ENCODE peak calls at places on chromosomes 4 and X, in seven cellular contexts. J is ovary, W is transverse colon, O is sigmoid colon, Z is H1, C is HepG2, L is upper lobe of left lung. Q is an unnamed sample.

GRCh38 chr4:173413043-173413442 is 14.1 kb upstream of the SCRG1 start:
- DNase-seq in O (no peak), L (no peak), C (no peak), W (peak), J (no peak), Z (no peak), Q (no peak)

GRCh38 chr4:40612831-40613230 is 16.8 kb downstream of the RBM47 start:
- DNase-seq in L (no peak), C (no peak), Z (no peak), W (no peak), O (no peak), J (no peak), Q (no peak)

GRCh38 chr4:138816883-138817282 is 198.7 kb upstream of the NOCT start:
- DNase-seq in C (no peak), J (no peak), O (no peak), Z (no peak), L (no peak), W (no peak), Q (no peak)

GRCh38 chr4:126812076-126812475 is 820.7 kb upstream of the INTU start:
- DNase-seq in L (no peak), W (no peak), Z (no peak), C (no peak), J (no peak), O (no peak), Q (no peak)

GRCh38 chrX:107482046-107482445 is 32.6 kb downstream of the FRMPD3 start:
- DNase-seq in C (no peak), W (no peak), L (no peak), O (no peak), J (no peak), Z (no peak), Q (no peak)

GRCh38 chrX:33726281-33727160 is 405.6 kb downstream of the FAM47A start:
- DNase-seq in J (no peak), W (no peak), Z (peak), C (no peak), O (peak), L (peak), Q (no peak)

GRCh38 chr4:53704329-53704728 is 113.0 kb upstream of the LNX1 start:
- DNase-seq in O (no peak), Z (no peak), W (no peak), C (no peak), L (no peak), J (no peak), Q (no peak)

GRCh38 chr4:75527482-75527881 is 13.2 kb downstream of the THAP6 start:
- DNase-seq in C (no peak), Z (no peak), W (no peak), J (no peak), O (no peak), L (no peak), Q (no peak)

GRCh38 chr4:25925486-25926201 is 11.6 kb downstream of the SMIM20 start:
- DNase-seq in C (peak), J (no peak), O (no peak), L (no peak), Z (peak), W (peak), Q (peak)

GRCh38 chr4:99462875-99463464 is 27.8 kb upstream of the ADH7 start:
- DNase-seq in O (peak), Z (no peak), W (peak), J (peak), L (no peak), C (peak), Q (peak)

GRCh38 chrX:37420756-37421155 is 71.6 kb downstream of the PRRG1 start:
- DNase-seq in Z (no peak), L (no peak), O (no peak), W (no peak), C (no peak), J (no peak), Q (no peak)

GRCh38 chrX:114797494-114797893 is 213.6 kb downstream of the HTR2C start:
- DNase-seq in C (no peak), L (no peak), J (no peak), W (no peak), O (no peak), Z (no peak), Q (no peak)

GRCh38 chrX:18983711-18984380 is at the start of gene PHKA2:
- DNase-seq in W (peak), O (peak), Z (peak), L (peak), C (peak), J (peak), Q (peak)

GRCh38 chrX:120014354-120015129 is 62.9 kb downstream of the RHOXF2B start:
- DNase-seq in L (no peak), C (no peak), W (no peak), Z (peak), O (no peak), J (no peak), Q (no peak)

GRCh38 chr4:20254517-20255250 is 3.0 kb downstream of the SLIT2 start:
- DNase-seq in W (no peak), L (peak), O (peak), J (peak), C (no peak), Z (no peak), Q (no peak)

GRCh38 chr4:162485486-162485885 is 321.7 kb upstream of the FSTL5 start:
- DNase-seq in L (no peak), O (no peak), W (no peak), J (no peak), Z (no peak), C (no peak), Q (no peak)

GRCh38 chr4:40264995-40265909 is 68.4 kb downstream of the RHOH start:
- DNase-seq in C (no peak), Z (no peak), O (no peak), W (peak), L (no peak), J (peak), Q (peak)

GRCh38 chr4:17511041-17511949 is 595 bp downstream of the QDPR start:
- DNase-seq in C (peak), L (no peak), J (peak), Z (peak), W (peak), O (peak), Q (peak)

GRCh38 chrX:153582896-153583295 is 16.0 kb downstream of the CCNQ start:
- DNase-seq in O (no peak), W (peak), L (no peak), J (no peak), C (peak), Z (no peak), Q (peak)

GRCh38 chrX:144801786-144802185 is 445.5 kb upstream of the SPANXN1 start:
- DNase-seq in C (no peak), L (no peak), O (no peak), W (no peak), Z (no peak), J (no peak), Q (no peak)

GRCh38 chr4:181823645-181824044 is 419.6 kb upstream of the TENM3 start:
- DNase-seq in C (no peak), J (no peak), W (no peak), L (no peak), O (no peak), Z (no peak), Q (no peak)

GRCh38 chr4:86653237-86653865 is 59.2 kb downstream of the PTPN13 start:
- DNase-seq in L (no peak), W (peak), J (no peak), O (no peak), Z (peak), C (peak), Q (no peak)

GRCh38 chr4:148444296-148445070 is 2.3 kb upstream of the NR3C2 start:
- DNase-seq in W (peak), C (no peak), Z (peak), L (peak), J (peak), O (peak), Q (peak)

GRCh38 chr4:142645478-142646108 is 200.5 kb downstream of the INPP4B start:
- DNase-seq in J (no peak), Z (no peak), W (no peak), L (no peak), O (no peak), C (no peak), Q (no peak)

GRCh38 chr4:154416183-154416543 is 75.4 kb downstream of the DCHS2 start:
- DNase-seq in W (peak), C (peak), L (peak), J (peak), O (peak), Z (peak), Q (no peak)

GRCh38 chr4:99624141-99624719 is 33.4 kb downstream of the C4orf54 start:
- DNase-seq in C (no peak), W (no peak), J (peak), L (no peak), O (peak), Z (no peak), Q (no peak)

GRCh38 chr4:82886145-82886942 is 4.6 kb downstream of the SEC31A start:
- DNase-seq in O (no peak), J (no peak), W (no peak), L (no peak), C (peak), Z (no peak), Q (no peak)

GRCh38 chrX:53547668-53548067 is 113.5 kb upstream of the HSD17B10 start:
- DNase-seq in J (no peak), Z (no peak), W (no peak), O (no peak), L (no peak), C (no peak), Q (no peak)

GRCh38 chr4:114509340-114509739 is 89.3 kb upstream of the UGT8 start:
- DNase-seq in J (no peak), C (peak), Z (no peak), O (no peak), L (no peak), W (no peak), Q (no peak)

GRCh38 chr4:16048639-16049448 is 35.0 kb downstream of the PROM1 start:
- DNase-seq in W (no peak), L (peak), O (no peak), Z (no peak), J (no peak), C (no peak), Q (no peak)

GRCh38 chrX:9414416-9414815 is 50.4 kb upstream of the TBL1X start:
- DNase-seq in W (no peak), L (no peak), O (no peak), J (no peak), C (no peak), Z (no peak), Q (no peak)

GRCh38 chr4:4860381-4860802 is 927 bp downstream of the MSX1 start:
- DNase-seq in C (peak), J (no peak), O (no peak), Z (peak), W (no peak), L (no peak), Q (no peak)

GRCh38 chr4:78226279-78226678 is 169.2 kb downstream of the FRAS1 start:
- DNase-seq in L (no peak), J (no peak), W (no peak), O (no peak), Z (no peak), C (no peak), Q (no peak)

GRCh38 chr4:78220283-78220682 is 163.2 kb downstream of the FRAS1 start:
- DNase-seq in O (no peak), C (peak), J (no peak), L (no peak), W (no peak), Z (no peak), Q (no peak)

GRCh38 chr4:78225236-78225635 is 168.1 kb downstream of the FRAS1 start:
- DNase-seq in Z (no peak), W (no peak), L (no peak), C (no peak), J (no peak), O (no peak), Q (peak)

GRCh38 chr4:78219825-78220224 is 162.7 kb downstream of the FRAS1 start:
- DNase-seq in L (no peak), J (no peak), O (no peak), C (peak), Z (no peak), W (no peak), Q (no peak)

DNA sequence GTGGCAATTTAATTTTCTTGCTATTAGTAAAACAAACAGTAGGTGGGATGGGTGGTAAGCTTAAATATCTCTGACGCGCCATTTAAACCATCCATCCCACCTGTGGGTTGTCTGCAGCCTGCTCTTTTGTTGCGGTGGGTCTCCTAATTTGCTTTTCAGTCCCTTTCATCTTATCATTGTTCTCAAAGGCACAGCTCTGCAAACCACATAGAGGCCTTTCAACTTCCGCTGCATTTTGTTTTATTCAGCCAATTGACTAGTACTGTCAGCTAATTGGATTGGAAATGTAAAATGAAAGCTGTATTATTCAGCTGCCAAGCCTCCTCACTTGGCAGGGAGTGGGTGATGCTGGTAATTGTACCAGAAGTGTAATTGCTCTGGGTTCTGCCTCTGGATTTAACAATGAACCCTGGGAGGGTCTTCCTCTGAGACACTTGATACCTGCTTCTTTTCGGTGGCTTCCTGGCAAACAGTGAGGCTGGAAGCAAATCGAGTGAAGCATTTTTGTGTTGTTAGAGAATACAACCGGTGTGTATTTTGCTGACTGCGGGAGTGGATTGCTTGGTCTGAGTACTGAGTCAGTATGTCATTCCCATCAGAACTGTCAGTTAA is 165.6 kb downstream of the FRAS1 start:
- DNase-seq in L (no peak), C (no peak), Z (no peak), O (no peak), W (no peak), J (no peak), Q (no peak)
- TF ChIP-seq CTCF in L (no peak), C (no peak), Z (no peak), O (no peak), W (no peak), J (no peak), Q (no peak)

GRCh38 chr4:152679414-152680281 is at the start of gene TMEM154:
- DNase-seq in L (peak), O (peak), W (peak), Z (peak), J (peak), C (no peak), Q (peak)

GRCh38 chr4:152682143-152682542 is 2.3 kb upstream of the TMEM154 start:
- DNase-seq in C (no peak), J (no peak), L (no peak), W (no peak), Z (no peak), O (no peak), Q (no peak)

GRCh38 chr4:152678841-152679240 is 956 bp downstream of the TMEM154 start:
- DNase-seq in J (no peak), C (no peak), O (no peak), W (no peak), L (no peak), Z (no peak), Q (no peak)

GRCh38 chr4:152684007-152684406 is 4.2 kb upstream of the TMEM154 start:
- DNase-seq in L (no peak), Z (no peak), O (no peak), W (no peak), C (no peak), J (no peak), Q (no peak)

GRCh38 chr4:152680988-152681731 is 1.4 kb upstream of the TMEM154 start:
- DNase-seq in J (no peak), L (no peak), W (no peak), C (no peak), Z (no peak), O (no peak), Q (no peak)
- TF ChIP-seq EP300 in J (no peak), L (no peak), W (no peak), C (no peak), Z (no peak), O (no peak), Q (no peak)

GRCh38 chrX:15299945-15300851 is 15.2 kb downstream of the ASB11 start:
- DNase-seq in W (no peak), J (no peak), L (no peak), C (peak), Z (no peak), O (no peak), Q (no peak)
- TF ChIP-seq CTCF in W (peak), J (peak), L (peak), C (peak), Z (no peak), O (no peak), Q (no peak)

GRCh38 chr4:3676907-3677495 is 89.2 kb upstream of the ADRA2C start:
- DNase-seq in O (peak), W (no peak), L (peak), J (no peak), C (no peak), Z (no peak), Q (no peak)
- TF ChIP-seq EP300 in O (no peak), W (no peak), L (no peak), J (no peak), C (no peak), Z (no peak), Q (no peak)

GRCh38 chrX:20067709-20068315 is 48.9 kb downstream of the MAP7D2 start:
- DNase-seq in Z (no peak), W (peak), C (no peak), L (no peak), J (peak), O (peak), Q (peak)

GRCh38 chrX:20071511-20072079 is 45.1 kb downstream of the MAP7D2 start:
- DNase-seq in Z (no peak), W (no peak), J (no peak), L (no peak), C (peak), O (no peak), Q (no peak)

GRCh38 chrX:20063153-20063552 is 53.6 kb downstream of the MAP7D2 start:
- DNase-seq in O (no peak), Z (no peak), J (no peak), C (no peak), L (no peak), W (no peak), Q (no peak)

GRCh38 chrX:20063716-20064351 is 52.9 kb downstream of the MAP7D2 start:
- DNase-seq in C (no peak), W (no peak), Z (peak), O (no peak), L (no peak), J (no peak), Q (no peak)

GRCh38 chrX:20066968-20067708 is 49.6 kb downstream of the MAP7D2 start:
- DNase-seq in J (peak), L (no peak), W (peak), O (no peak), C (peak), Z (no peak), Q (no peak)
- TF ChIP-seq CTCF in J (no peak), L (peak), W (peak), O (peak), C (peak), Z (peak), Q (peak)

DNA sequence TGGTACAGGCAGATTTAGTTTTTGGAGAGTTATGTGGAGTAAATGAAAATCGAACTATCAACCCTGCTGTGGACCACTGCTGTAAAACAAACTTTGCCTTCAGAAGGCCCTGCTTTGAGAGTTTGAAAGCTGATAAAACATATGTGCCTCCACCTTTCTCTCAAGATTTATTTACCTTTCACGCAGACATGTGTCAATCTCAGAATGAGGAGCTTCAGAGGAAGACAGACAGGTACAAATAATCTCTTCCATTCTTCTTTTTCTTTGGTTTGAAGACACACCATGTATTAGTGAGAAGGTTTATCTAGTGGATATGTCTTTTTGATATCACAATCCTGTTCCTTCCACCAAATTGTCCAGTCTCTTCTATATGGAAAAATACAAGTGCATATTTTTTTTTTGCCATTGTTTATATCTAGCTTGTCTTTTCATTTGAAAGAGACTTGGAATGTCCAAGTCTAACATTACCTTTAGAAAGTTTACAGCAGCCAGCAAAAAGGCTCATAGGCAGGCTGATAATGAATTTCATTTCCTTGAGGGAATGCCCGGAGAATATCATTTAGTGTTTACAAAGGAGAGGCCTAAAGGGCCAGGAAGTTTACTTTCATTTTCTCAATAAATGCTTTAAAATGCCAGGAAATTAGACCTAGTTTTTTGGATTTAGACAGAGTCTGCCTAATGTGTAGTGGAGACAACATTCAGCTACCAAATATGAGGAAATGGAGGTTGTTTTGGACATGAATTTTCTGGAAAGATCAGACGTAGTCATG is 18.6 kb downstream of the AFM start:
- DNase-seq in O (no peak), W (no peak), J (no peak), Z (no peak), C (no peak), L (no peak), Q (no peak)
- TF ChIP-seq EP300 in O (no peak), W (no peak), J (no peak), Z (no peak), C (no peak), L (no peak), Q (no peak)

GRCh38 chr4:133102612-133103409 is 46.3 kb upstream of the PCDH10 start:
- DNase-seq in C (no peak), L (no peak), Z (no peak), J (no peak), O (no peak), W (no peak), Q (no peak)
- TF ChIP-seq CTCF in C (no peak), L (no peak), Z (no peak), J (no peak), O (no peak), W (no peak), Q (no peak)

Q was measured in stomach.